ENCODE peak calls at places on chromosome 6, in four cellular contexts. U is HepG2, M is HEK293T, E is GM12878. C is an unnamed sample.

GRCh38 chr6:35035481-35036030 is 105.6 kb downstream of the TCP11 start:
- DNase-seq in U (no peak), M (no peak), E (no peak), C (no peak)

GRCh38 chr6:87116922-87117321 is 22.0 kb upstream of the CGA start:
- DNase-seq in U (no peak), M (no peak), E (no peak), C (no peak)

GRCh38 chr6:155026366-155027045 is 31.4 kb downstream of the TIAM2 start:
- DNase-seq in U (peak; percentile 41), M (no peak), E (no peak), C (no peak)

GRCh38 chr6:142856857-142857608 is 87.9 kb downstream of the HIVEP2 start:
- DNase-seq in U (no peak), M (no peak), E (no peak), C (no peak)

GRCh38 chr6:107668826-107669474 is 155.2 kb downstream of the SCML4 start:
- DNase-seq in U (no peak), M (no peak), E (peak; percentile 34), C (no peak)

GRCh38 chr6:87483929-87484328 is 11.2 kb downstream of the SLC35A1 start:
- DNase-seq in U (peak; percentile 13), M (peak; percentile 15), E (no peak), C (peak; percentile 52)

GRCh38 chr6:6982663-6983062 is 125.1 kb upstream of the RREB1 start:
- DNase-seq in U (no peak), M (no peak), E (no peak), C (no peak)

GRCh38 chr6:136706431-136706830 is 85.8 kb downstream of the MAP3K5 start:
- DNase-seq in U (no peak), M (no peak), E (no peak), C (no peak)

GRCh38 chr6:73452107-73452461 is at the start of gene CGAS:
- DNase-seq in U (no peak), M (no peak), E (no peak), C (no peak)

GRCh38 chr6:90274481-90275030 is 22.1 kb downstream of the BACH2 start:
- DNase-seq in U (no peak), M (no peak), E (no peak), C (no peak)

GRCh38 chr6:153525998-153526397 is 394.9 kb upstream of the RGS17 start:
- DNase-seq in U (no peak), M (no peak), E (no peak), C (no peak)

GRCh38 chr6:6006428-6007310 is at the start of gene NRN1:
- DNase-seq in U (no peak), M (peak; percentile 43), E (no peak), C (no peak)

GRCh38 chr6:57329933-57330332 is 12.5 kb downstream of the PRIM2 start:
- DNase-seq in U (no peak), M (no peak), E (no peak), C (no peak)

GRCh38 chr6:71268710-71269437 is 19.7 kb upstream of the OGFRL1 start:
- DNase-seq in U (no peak), M (no peak), E (peak; percentile 51), C (no peak)

GRCh38 chr6:2963756-2964155 is 7.6 kb downstream of the SERPINB6 start:
- DNase-seq in U (no peak), M (no peak), E (no peak), C (no peak)

GRCh38 chr6:125197795-125198269 is 44.3 kb downstream of the TPD52L1 start:
- DNase-seq in U (no peak), M (peak; percentile 21), E (no peak), C (no peak)

GRCh38 chr6:37516076-37516919 is 16.6 kb upstream of the CCDC167 start:
- DNase-seq in U (peak; percentile 39), M (no peak), E (peak; percentile 78), C (no peak)

GRCh38 chr6:150048099-150048498 is 20.8 kb downstream of the ULBP3 start:
- DNase-seq in U (no peak), M (no peak), E (no peak), C (no peak)

GRCh38 chr6:74343804-74344203 is 647.8 kb downstream of the CD109 start:
- DNase-seq in U (peak; percentile 4), M (no peak), E (no peak), C (no peak)

GRCh38 chr6:133983099-133983939 is 30.3 kb downstream of the TBPL1 start:
- DNase-seq in U (peak; percentile 28), M (no peak), E (no peak), C (peak; percentile 72)

GRCh38 chr6:44563397-44563796 is 175.9 kb downstream of the CDC5L start:
- DNase-seq in U (peak; percentile 28), M (no peak), E (no peak), C (no peak)

GRCh38 chr6:55963301-55963700 is 87.9 kb upstream of the BMP5 start:
- DNase-seq in U (peak; percentile 6), M (peak; percentile 9), E (no peak), C (no peak)

GRCh38 chr6:47144306-47144705 is 102.2 kb upstream of the ADGRF1 start:
- DNase-seq in U (no peak), M (no peak), E (no peak), C (no peak)

GRCh38 chr6:88380083-88380482 is 213.9 kb upstream of the CNR1 start:
- DNase-seq in U (no peak), M (no peak), E (no peak), C (no peak)

GRCh38 chr6:147227770-147228320 is 23.6 kb downstream of the STXBP5 start:
- DNase-seq in U (no peak), M (no peak), E (no peak), C (no peak)

GRCh38 chr6:10221186-10221585 is 193.7 kb downstream of the TFAP2A start:
- DNase-seq in U (no peak), M (no peak), E (no peak), C (no peak)

GRCh38 chr6:54283877-54284860 is 24.1 kb upstream of the TINAG start:
- DNase-seq in U (no peak), M (no peak), E (no peak), C (no peak)

GRCh38 chr6:37204014-37204751 is 34.2 kb downstream of the PIM1 start:
- DNase-seq in U (peak; percentile 76), M (no peak), E (no peak), C (peak; percentile 34)

GRCh38 chr6:53309059-53309896 is 39.5 kb downstream of the ELOVL5 start:
- DNase-seq in U (peak; percentile 56), M (no peak), E (peak; percentile 42), C (peak; percentile 39)

GRCh38 chr6:106974999-106975698 is 620 bp upstream of the CD24 start:
- DNase-seq in U (no peak), M (peak; percentile 27), E (no peak), C (peak; percentile 49)

DNA sequence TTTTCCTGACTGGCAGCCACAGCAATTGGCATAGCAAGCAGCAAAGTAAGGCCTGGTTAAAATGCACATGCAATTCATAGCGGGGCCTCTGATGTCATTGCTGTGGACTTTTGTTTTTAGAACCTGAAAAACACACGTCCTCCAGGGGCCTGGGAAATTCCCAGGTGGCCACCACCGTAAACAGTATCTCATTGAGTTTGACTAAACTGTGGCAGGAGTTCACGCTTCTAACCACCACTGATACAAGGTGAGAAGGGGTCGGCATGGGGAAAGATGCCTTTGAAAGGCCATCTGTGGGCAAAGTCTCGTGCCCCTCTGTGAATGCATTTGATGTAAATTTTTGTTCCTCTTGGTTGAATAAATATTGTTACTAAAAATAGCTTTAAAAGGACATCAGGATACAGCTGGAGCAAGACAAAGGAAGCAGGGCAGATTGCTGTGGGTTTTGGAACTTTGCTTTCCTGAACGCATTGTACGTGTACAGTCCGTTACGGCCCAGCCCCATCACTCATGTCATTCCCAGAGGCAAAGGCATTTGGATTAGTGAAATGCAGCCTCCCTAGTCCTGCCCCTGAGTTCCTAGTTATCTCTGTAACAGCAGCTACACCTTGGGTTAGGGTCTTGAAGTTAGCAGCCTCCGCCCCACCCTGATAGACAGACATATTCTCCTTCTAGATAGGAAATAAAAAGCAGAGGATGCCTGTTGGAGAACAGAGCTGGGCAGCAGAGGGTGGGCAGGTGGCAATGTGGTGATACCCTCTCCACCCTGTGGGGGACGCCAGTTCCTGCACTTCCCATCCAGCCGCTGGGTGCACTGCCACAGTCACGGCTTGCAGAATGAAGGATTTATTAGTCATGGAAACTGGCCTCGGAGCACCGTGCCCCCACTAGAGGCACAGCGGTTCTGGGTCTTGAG is 80.3 kb downstream of the ZDHHC14 start:
- DNase-seq in U (peak; percentile 67), M (peak; percentile 72), E (peak; percentile 92), C (peak; percentile 84)
- TF ChIP-seq TARDBP in U (no peak), M (no peak), E (no peak), C (no peak)

GRCh38 chr6:25138024-25138696 is 141.0 kb upstream of the CARMIL1 start:
- DNase-seq in U (no peak), M (no peak), E (peak; percentile 81), C (no peak)

GRCh38 chr6:25133479-25133878 is 145.7 kb upstream of the CARMIL1 start:
- DNase-seq in U (no peak), M (no peak), E (no peak), C (no peak)

GRCh38 chr6:25137497-25137896 is 141.7 kb upstream of the CARMIL1 start:
- DNase-seq in U (no peak), M (no peak), E (no peak), C (no peak)

GRCh38 chr6:25138697-25139051 is 140.5 kb upstream of the CARMIL1 start:
- DNase-seq in U (no peak), M (no peak), E (no peak), C (no peak)

GRCh38 chr6:25136879-25137278 is 142.3 kb upstream of the CARMIL1 start:
- DNase-seq in U (no peak), M (no peak), E (no peak), C (no peak)
- TF ChIP-seq TARDBP in U (no peak), M (no peak), E (no peak), C (no peak)

GRCh38 chr6:19417713-19418112 is 419.5 kb upstream of the ID4 start:
- DNase-seq in U (no peak), M (no peak), E (no peak), C (no peak)
- TF ChIP-seq TARDBP in U (no peak), M (no peak), E (no peak), C (no peak)

DNA sequence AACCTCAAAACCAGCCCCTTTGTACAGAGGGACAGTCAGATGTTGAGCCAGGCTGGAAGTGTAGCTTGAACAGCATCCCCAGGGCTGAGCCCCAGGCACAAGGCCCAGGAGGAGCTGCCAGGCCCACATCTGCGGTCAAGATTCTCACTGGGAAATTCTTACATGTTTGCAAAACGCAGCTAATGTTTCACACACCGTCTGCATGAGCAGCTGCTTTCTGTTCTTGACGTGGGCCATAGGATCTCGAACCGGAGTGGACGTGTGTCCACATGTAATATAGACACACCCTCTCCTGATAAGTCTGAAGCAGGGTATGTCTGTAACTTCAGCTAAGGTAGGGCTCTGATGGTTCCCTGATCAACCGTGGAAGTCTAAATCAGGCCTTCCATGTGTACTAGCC is 41.3 kb upstream of the TRAF3IP2 start:
- DNase-seq in U (no peak), M (no peak), E (no peak), C (no peak)
- TF ChIP-seq TARDBP in U (no peak), M (no peak), E (no peak), C (no peak)

GRCh38 chr6:21613809-21614208 is 20.3 kb downstream of the SOX4 start:
- DNase-seq in U (no peak), M (no peak), E (no peak), C (no peak)
- TF ChIP-seq TARDBP in U (no peak), M (no peak), E (no peak), C (no peak)